ENCODE peak calls at places on chromosomes 13 and 19, in eight cellular contexts. One of them, this sample, is unnamed.

GRCh38 chr19:15283141-15283885 is 49.0 kb downstream of the BRD4 start:
- DNase-seq in naive thymus-derived CD8-positive, alpha-beta T cell: no peak
- DNase-seq in stimulated activated CD4-positive, alpha-beta T cell treated with anti-CD3 and anti-CD28 coated beads, Interleukin-4, amount 100 ng/mL, for 4 hours: no peak
- DNase-seq in posterior cingulate gyrus: peak
- DNase-seq in EL: peak
- DNase-seq in H54: no peak
- DNase-seq in BJ: no peak
- DNase-seq in NCI-H1694 treated with DMSO at 0.1 percent for 48 hours: no peak
- DNase-seq in this sample: no peak

GRCh38 chr19:50695251-50696064 is 24.1 kb downstream of the SHANK1 start:
- DNase-seq in naive thymus-derived CD8-positive, alpha-beta T cell: no peak
- DNase-seq in stimulated activated CD4-positive, alpha-beta T cell treated with anti-CD3 and anti-CD28 coated beads, Interleukin-4, amount 100 ng/mL, for 4 hours: peak
- DNase-seq in posterior cingulate gyrus: peak
- DNase-seq in EL: no peak
- DNase-seq in H54: no peak
- DNase-seq in BJ: no peak
- DNase-seq in NCI-H1694 treated with DMSO at 0.1 percent for 48 hours: no peak
- DNase-seq in this sample: no peak

GRCh38 chr13:111280666-111281577 is 39.5 kb upstream of the TEX29 start:
- DNase-seq in naive thymus-derived CD8-positive, alpha-beta T cell: no peak
- DNase-seq in stimulated activated CD4-positive, alpha-beta T cell treated with anti-CD3 and anti-CD28 coated beads, Interleukin-4, amount 100 ng/mL, for 4 hours: no peak
- DNase-seq in posterior cingulate gyrus: peak
- DNase-seq in EL: peak
- DNase-seq in H54: no peak
- DNase-seq in BJ: peak
- DNase-seq in NCI-H1694 treated with DMSO at 0.1 percent for 48 hours: no peak
- DNase-seq in this sample: no peak

GRCh38 chr13:34682406-34682805 is 259.7 kb upstream of the NBEA start:
- DNase-seq in naive thymus-derived CD8-positive, alpha-beta T cell: no peak
- DNase-seq in stimulated activated CD4-positive, alpha-beta T cell treated with anti-CD3 and anti-CD28 coated beads, Interleukin-4, amount 100 ng/mL, for 4 hours: no peak
- DNase-seq in posterior cingulate gyrus: no peak
- DNase-seq in EL: no peak
- DNase-seq in H54: no peak
- DNase-seq in BJ: no peak
- DNase-seq in NCI-H1694 treated with DMSO at 0.1 percent for 48 hours: no peak
- DNase-seq in this sample: no peak

GRCh38 chr13:79194272-79194671 is 211.8 kb downstream of the RBM26 start:
- DNase-seq in naive thymus-derived CD8-positive, alpha-beta T cell: peak
- DNase-seq in stimulated activated CD4-positive, alpha-beta T cell treated with anti-CD3 and anti-CD28 coated beads, Interleukin-4, amount 100 ng/mL, for 4 hours: no peak
- DNase-seq in posterior cingulate gyrus: no peak
- DNase-seq in EL: no peak
- DNase-seq in H54: no peak
- DNase-seq in BJ: no peak
- DNase-seq in NCI-H1694 treated with DMSO at 0.1 percent for 48 hours: no peak
- DNase-seq in this sample: peak

GRCh38 chr19:21052902-21053301 is 29.1 kb upstream of the ZNF714 start:
- DNase-seq in naive thymus-derived CD8-positive, alpha-beta T cell: no peak
- DNase-seq in stimulated activated CD4-positive, alpha-beta T cell treated with anti-CD3 and anti-CD28 coated beads, Interleukin-4, amount 100 ng/mL, for 4 hours: no peak
- DNase-seq in posterior cingulate gyrus: no peak
- DNase-seq in EL: no peak
- DNase-seq in H54: no peak
- DNase-seq in BJ: no peak
- DNase-seq in NCI-H1694 treated with DMSO at 0.1 percent for 48 hours: no peak
- DNase-seq in this sample: no peak

GRCh38 chr19:19406878-19407639 is 1.6 kb downstream of the GATAD2A start:
- DNase-seq in naive thymus-derived CD8-positive, alpha-beta T cell: peak
- DNase-seq in stimulated activated CD4-positive, alpha-beta T cell treated with anti-CD3 and anti-CD28 coated beads, Interleukin-4, amount 100 ng/mL, for 4 hours: peak
- DNase-seq in posterior cingulate gyrus: peak
- DNase-seq in EL: peak
- DNase-seq in H54: no peak
- DNase-seq in BJ: no peak
- DNase-seq in NCI-H1694 treated with DMSO at 0.1 percent for 48 hours: no peak
- DNase-seq in this sample: no peak

GRCh38 chr19:6868341-6868740 is 19.0 kb upstream of the ADGRE1 start:
- DNase-seq in naive thymus-derived CD8-positive, alpha-beta T cell: no peak
- DNase-seq in stimulated activated CD4-positive, alpha-beta T cell treated with anti-CD3 and anti-CD28 coated beads, Interleukin-4, amount 100 ng/mL, for 4 hours: no peak
- DNase-seq in posterior cingulate gyrus: no peak
- DNase-seq in EL: no peak
- DNase-seq in H54: no peak
- DNase-seq in BJ: no peak
- DNase-seq in NCI-H1694 treated with DMSO at 0.1 percent for 48 hours: no peak
- DNase-seq in this sample: no peak